ENCODE peak calls at places on chromosomes 13 and 19, in six cellular contexts. U is uterus; D is stimulated activated CD4-positive, alpha-beta T cell treated with anti-CD3 and anti-CD28 coated beads, Interleukin-4, amount 100 ng/mL, for 4 hours; B is AML-193; Y is head of caudate nucleus; P is BE2C. V is an unnamed sample.

GRCh38 chr19:50264483-50265186 is 61.2 kb downstream of the MYH14 start:
- DNase-seq in P (no peak), B (no peak), Y (no peak), U (no peak), D (no peak), V (no peak)

GRCh38 chr19:2046046-2046907 is 4.8 kb downstream of the MKNK2 start:
- DNase-seq in P (no peak), D (no peak), B (no peak), Y (no peak), U (no peak), V (no peak)

GRCh38 chr19:51359294-51359693 is 6.9 kb downstream of the ETFB start:
- DNase-seq in B (no peak), Y (no peak), U (no peak), P (no peak), D (no peak), V (peak; percentile 85)

GRCh38 chr19:6662692-6663091 is 7.3 kb downstream of the TNFSF14 start:
- DNase-seq in U (no peak), Y (no peak), P (no peak), B (no peak), D (no peak), V (no peak)

GRCh38 chr13:113616991-113617749 is 32.6 kb downstream of the TFDP1 start:
- DNase-seq in U (no peak), P (no peak), Y (peak; percentile 88), B (peak; percentile 20), D (no peak), V (no peak)

GRCh38 chr13:99174533-99175100 is 26.0 kb upstream of the UBAC2 start:
- DNase-seq in B (no peak), U (no peak), D (no peak), P (no peak), Y (no peak), V (no peak)

GRCh38 chr19:38273499-38273898 is 9.1 kb downstream of the SPINT2 start:
- DNase-seq in B (no peak), Y (no peak), D (no peak), P (no peak), U (no peak), V (no peak)

GRCh38 chr13:33164331-33164730 is 121.2 kb downstream of the STARD13 start:
- DNase-seq in B (no peak), D (no peak), U (no peak), P (no peak), Y (no peak), V (no peak)

GRCh38 chr19:1975081-1975480 is 34.1 kb downstream of the CSNK1G2 start:
- DNase-seq in D (no peak), B (no peak), Y (peak; percentile 28), P (no peak), U (peak; percentile 83), V (no peak)

GRCh38 chr13:106182404-106182803 is 353.1 kb downstream of the EFNB2 start:
- DNase-seq in B (peak; percentile 80), P (no peak), D (no peak), Y (peak; percentile 31), U (no peak), V (peak; percentile 80)

GRCh38 chr13:111965466-111966214 is 101.3 kb upstream of the SOX1 start:
- DNase-seq in D (no peak), U (no peak), B (no peak), Y (no peak), P (no peak), V (no peak)

V was measured in HFFc6.